ENCODE peak calls at places on chromosome 16, in five cellular contexts. Z, P, Y, L and R are unnamed samples.

GRCh38 chr16:89616576-89617437 is 3.4 kb downstream of the DPEP1 start:
- DNase-seq in Z (no peak), P (no peak), Y (no peak), L (no peak), R (no peak)

GRCh38 chr16:1078579-1079021 is 6.1 kb downstream of the SSTR5 start:
- DNase-seq in Z (no peak), P (no peak), Y (peak; percentile 63), L (no peak), R (no peak)

GRCh38 chr16:80984124-80984892 is 22.4 kb downstream of the CMC2 start:
- DNase-seq in Z (no peak), P (no peak), Y (no peak), L (no peak), R (no peak)

GRCh38 chr16:872436-873242 is 72.1 kb upstream of the GNG13 start:
- DNase-seq in Z (no peak), P (peak; percentile 7), Y (no peak), L (no peak), R (peak; percentile 12)

GRCh38 chr16:2816751-2817495 is at the start of gene PRSS21:
- DNase-seq in Z (no peak), P (no peak), Y (no peak), L (peak; percentile 75), R (no peak)

GRCh38 chr16:49588061-49588460 is 214.5 kb downstream of the C16orf78 start:
- DNase-seq in Z (no peak), P (no peak), Y (no peak), L (no peak), R (no peak)

GRCh38 chr16:81276323-81276722 is 37.8 kb downstream of the BCO1 start:
- DNase-seq in Z (no peak), P (no peak), Y (no peak), L (no peak), R (no peak)

GRCh38 chr16:10729649-10730048 is 14.0 kb upstream of the NUBP1 start:
- DNase-seq in Z (no peak), P (no peak), Y (peak; percentile 26), L (no peak), R (no peak)

GRCh38 chr16:3825103-3825502 is 55.4 kb downstream of the CREBBP start:
- DNase-seq in Z (no peak), P (no peak), Y (peak; percentile 69), L (no peak), R (no peak)

GRCh38 chr16:29313559-29313887 is 93.0 kb downstream of the NPIPB11 start:
- DNase-seq in Z (no peak), P (no peak), Y (no peak), L (no peak), R (no peak)

GRCh38 chr16:27773344-27773743 is 223.4 kb downstream of the KATNIP start:
- DNase-seq in Z (no peak), P (no peak), Y (no peak), L (no peak), R (no peak)

GRCh38 chr16:78768723-78769122 is 669.3 kb downstream of the WWOX start:
- DNase-seq in Z (no peak), P (no peak), Y (no peak), L (no peak), R (no peak)

GRCh38 chr16:27843800-27844199 is 219.7 kb downstream of the GSG1L start:
- DNase-seq in Z (no peak), P (no peak), Y (no peak), L (no peak), R (no peak)

GRCh38 chr16:85055503-85056210 is 28.1 kb downstream of the KIAA0513 start:
- DNase-seq in Z (no peak), P (no peak), Y (peak; percentile 80), L (peak; percentile 64), R (no peak)

GRCh38 chr16:69567031-69567680 is 1.4 kb downstream of the NFAT5 start:
- DNase-seq in Z (no peak), P (no peak), Y (no peak), L (peak; percentile 37), R (no peak)

GRCh38 chr16:57755726-57756423 is 20.3 kb downstream of the KATNB1 start:
- DNase-seq in Z (no peak), P (peak; percentile 13), Y (no peak), L (no peak), R (no peak)

GRCh38 chr16:80176114-80176513 is 364.7 kb upstream of the DYNLRB2 start:
- DNase-seq in Z (no peak), P (no peak), Y (no peak), L (no peak), R (no peak)

GRCh38 chr16:66588981-66589713 is 9.9 kb downstream of the CMTM2 start:
- DNase-seq in Z (peak; percentile 42), P (no peak), Y (peak; percentile 65), L (peak; percentile 56), R (no peak)

GRCh38 chr16:89084411-89084810 is 9.2 kb upstream of the ACSF3 start:
- DNase-seq in Z (no peak), P (no peak), Y (no peak), L (no peak), R (no peak)